ENCODE peak calls at places on chromosomes 1 and 21, in four cellular contexts. T, M, L and Q are unnamed samples.
A peak's percentile ranks its signal among the peaks of the same experiment; 100 is the strongest.

GRCh38 chr1:15405106-15405850 is 4.4 kb upstream of the EFHD2 start:
- DNase-seq in L (no peak), T (no peak), M (no peak), Q (no peak)

GRCh38 chr1:229431270-229432115 is 2.4 kb downstream of the ACTA1 start:
- DNase-seq in T (no peak), M (no peak), L (no peak), Q (no peak)

GRCh38 chr21:41699311-41699710 is 67.5 kb downstream of the RIPK4 start:
- DNase-seq in M (no peak), T (no peak), L (no peak), Q (no peak)

GRCh38 chr1:182968846-182969734 is 16.1 kb upstream of the SHCBP1L start:
- DNase-seq in T (no peak), M (no peak), L (no peak), Q (no peak)

GRCh38 chr1:66920543-66920942 is 4.1 kb downstream of the DNAI4 start:
- DNase-seq in T (no peak), M (no peak), L (no peak), Q (no peak)

GRCh38 chr1:81801834-81802531 is 1.2 kb downstream of the ADGRL2 start:
- DNase-seq in T (peak; percentile 65), L (no peak), M (peak; percentile 50), Q (no peak)

GRCh38 chr1:41496080-41497055 is 11.9 kb upstream of the EDN2 start:
- DNase-seq in L (peak; percentile 89), T (peak; percentile 96), M (peak; percentile 89), Q (peak; percentile 57)

GRCh38 chr1:94672934-94673333 is 131.4 kb upstream of the F3 start:
- DNase-seq in T (no peak), L (no peak), M (no peak), Q (no peak)

GRCh38 chr1:230028602-230029223 is 38.3 kb upstream of the GALNT2 start:
- DNase-seq in T (no peak), L (no peak), M (no peak), Q (no peak)

GRCh38 chr1:183310753-183311465 is 107.3 kb downstream of the NMNAT2 start:
- DNase-seq in T (no peak), M (no peak), L (no peak), Q (no peak)

GRCh38 chr1:162905759-162906158 is 44.8 kb upstream of the CCDC190 start:
- DNase-seq in T (no peak), M (no peak), L (no peak), Q (no peak)

DNA sequence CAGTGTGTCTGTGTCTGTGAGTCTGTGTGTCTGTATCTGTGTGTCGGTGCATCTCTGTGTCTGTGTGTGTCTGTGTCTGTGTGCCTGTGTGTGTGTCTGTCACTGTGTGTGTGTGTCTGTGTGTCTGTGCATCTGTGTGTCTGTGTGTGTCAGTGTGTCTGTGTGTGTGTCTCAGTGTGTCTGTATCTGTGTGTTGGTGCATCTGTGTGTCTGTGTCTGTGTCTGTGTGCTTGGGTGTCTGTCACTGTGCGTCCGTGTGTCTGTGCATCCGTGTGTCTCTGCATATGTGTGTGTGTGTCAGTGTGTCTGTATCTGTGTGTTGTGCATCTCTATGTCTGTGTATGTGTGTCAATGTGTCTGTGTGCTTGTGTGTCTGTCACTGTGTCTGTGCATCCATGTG is 44.7 kb upstream of the POFUT2 start:
- DNase-seq in L (no peak), M (no peak), T (no peak), Q (no peak)
- TF ChIP-seq CTCF in L (no peak), M (no peak), T (no peak), Q (no peak)

GRCh38 chr1:154182342-154183044 is 9.4 kb downstream of the TPM3 start:
- DNase-seq in T (peak; percentile 64), L (peak; percentile 86), M (peak; percentile 78), Q (no peak)

GRCh38 chr1:154186852-154187501 is 4.9 kb downstream of the TPM3 start:
- DNase-seq in M (no peak), L (no peak), T (no peak), Q (no peak)

GRCh38 chr1:154183045-154183968 is 8.6 kb downstream of the TPM3 start:
- DNase-seq in M (peak; percentile 99), L (peak; percentile 99), T (peak; percentile 97), Q (peak; percentile 78)

GRCh38 chr1:154181944-154182341 is 10.0 kb downstream of the TPM3 start:
- DNase-seq in M (no peak), T (no peak), L (no peak), Q (no peak)

GRCh38 chr1:154186177-154186576 is 5.7 kb downstream of the TPM3 start:
- DNase-seq in T (peak; percentile 52), L (peak; percentile 68), M (no peak), Q (no peak)
- TF ChIP-seq CTCF in T (peak; percentile 50), L (peak; percentile 39), M (peak; percentile 68), Q (peak; percentile 28)

GRCh38 chr1:156975084-156975483 is 54.7 kb downstream of the LRRC71 start:
- DNase-seq in T (no peak), M (no peak), L (no peak), Q (no peak)

GRCh38 chr1:156969496-156969895 is 49.1 kb downstream of the LRRC71 start:
- DNase-seq in T (no peak), L (no peak), M (no peak), Q (no peak)

GRCh38 chr1:156973464-156973863 is 53.0 kb downstream of the LRRC71 start:
- DNase-seq in L (no peak), M (no peak), T (no peak), Q (no peak)

GRCh38 chr1:156964431-156964830 is 44.0 kb downstream of the LRRC71 start:
- DNase-seq in L (no peak), M (no peak), T (no peak), Q (no peak)

DNA sequence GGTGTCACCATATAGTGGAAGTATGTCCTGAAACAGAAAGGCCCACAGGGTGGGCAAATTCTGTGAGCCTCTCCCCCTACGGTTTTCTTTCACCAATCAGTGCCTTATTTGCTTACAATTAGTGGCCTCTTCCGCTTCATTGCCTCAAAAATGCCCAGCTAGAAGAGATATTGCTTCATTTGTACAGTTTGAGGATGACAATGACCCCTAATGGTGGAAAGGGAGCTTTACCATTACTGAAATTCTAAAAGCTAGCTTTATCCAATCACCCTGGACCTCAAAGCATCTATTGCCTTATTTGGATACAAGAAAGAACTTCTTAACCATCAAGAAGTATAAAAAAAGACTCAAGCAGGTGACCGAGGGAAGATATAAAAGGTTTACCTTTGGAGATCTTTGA is 49.6 kb downstream of the LRRC71 start:
- DNase-seq in M (no peak), T (no peak), L (no peak), Q (no peak)
- TF ChIP-seq CTCF in M (peak; percentile 19), T (peak; percentile 27), L (no peak), Q (no peak)

DNA sequence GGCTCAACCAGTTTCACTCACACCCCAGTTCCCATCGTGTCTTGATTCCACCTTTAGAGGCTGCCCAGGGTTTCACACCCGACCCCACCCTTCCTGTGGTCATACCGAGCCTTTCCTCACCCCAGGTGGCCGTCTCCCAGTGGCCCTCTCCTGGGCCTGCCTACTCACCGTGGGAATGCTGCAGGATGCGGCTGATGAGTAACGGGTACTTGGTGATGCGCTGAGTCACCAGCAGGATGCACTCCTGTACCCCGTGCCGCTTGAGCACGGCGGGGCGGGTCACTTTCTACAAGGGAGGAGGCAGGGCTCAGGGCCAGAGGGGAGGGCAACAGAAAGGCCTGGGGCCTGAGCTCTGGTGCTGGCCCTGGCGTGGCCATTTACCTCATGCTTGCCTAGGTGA is 16.4 kb downstream of the ARHGEF2 start:
- DNase-seq in L (peak; percentile 43), M (peak; percentile 99), T (no peak), Q (peak; percentile 74)
- TF ChIP-seq CTCF in L (no peak), M (peak; percentile 51), T (peak; percentile 54), Q (peak; percentile 53)